ENCODE peak calls at places on chromosome 18, in six cellular contexts. X, L, H, B, Y and W are unnamed samples.

GRCh38 chr18:48932822-48933510 is 17.8 kb downstream of the SMAD7 start:
- DNase-seq in Y (peak), B (peak), X (no peak), L (no peak), H (no peak), W (no peak)

GRCh38 chr18:10304853-10305252 is 149.6 kb upstream of the APCDD1 start:
- DNase-seq in L (no peak), H (no peak), Y (no peak), B (no peak), X (no peak), W (no peak)

GRCh38 chr18:51278045-51278649 is 80.7 kb upstream of the MEX3C start:
- DNase-seq in L (peak), X (peak), B (no peak), H (no peak), Y (peak), W (no peak)

GRCh38 chr18:75065251-75066000 is 143.5 kb downstream of the PTGR3 start:
- DNase-seq in Y (no peak), L (no peak), B (no peak), H (no peak), X (no peak), W (no peak)

GRCh38 chr18:59729781-59730180 is 32.6 kb upstream of the CCBE1 start:
- DNase-seq in H (no peak), L (no peak), Y (no peak), B (no peak), X (no peak), W (no peak)

GRCh38 chr18:72181241-72181764 is 362.8 kb downstream of the CBLN2 start:
- DNase-seq in Y (no peak), L (no peak), B (no peak), H (no peak), X (no peak), W (no peak)

GRCh38 chr18:53457068-53457467 is 767.4 kb downstream of the MBD2 start:
- DNase-seq in B (no peak), Y (no peak), L (no peak), H (no peak), X (no peak), W (no peak)

GRCh38 chr18:12255626-12256026 is 1.5 kb downstream of the CIDEA start:
- DNase-seq in B (no peak), H (peak), X (peak), L (peak), Y (no peak), W (no peak)

GRCh38 chr18:52750995-52751394 is 411.0 kb downstream of the DCC start:
- DNase-seq in Y (no peak), X (no peak), B (no peak), H (no peak), L (no peak), W (no peak)

GRCh38 chr18:49139726-49140125 is 189.0 kb upstream of the SMAD7 start:
- DNase-seq in L (no peak), X (no peak), B (no peak), H (no peak), Y (no peak), W (no peak)

GRCh38 chr18:76997951-76998808 is 134.4 kb downstream of the MBP start:
- DNase-seq in L (no peak), B (no peak), Y (no peak), H (no peak), X (no peak), W (no peak)

GRCh38 chr18:68623342-68623741 is 91.6 kb downstream of the TMX3 start:
- DNase-seq in H (no peak), B (peak), X (peak), L (peak), Y (peak), W (peak)

GRCh38 chr18:12408247-12408869 is 629 bp downstream of the PRELID3A start:
- DNase-seq in L (no peak), X (no peak), B (peak), H (no peak), Y (no peak), W (peak)

GRCh38 chr18:48961547-48961946 is 10.8 kb upstream of the SMAD7 start:
- DNase-seq in Y (no peak), X (no peak), L (no peak), H (peak), B (no peak), W (no peak)

GRCh38 chr18:6396276-6396675 is 18.4 kb downstream of the L3MBTL4 start:
- DNase-seq in X (no peak), L (no peak), Y (no peak), B (no peak), H (no peak), W (no peak)

GRCh38 chr18:10490401-10491289 is 35.2 kb upstream of the NAPG start:
- DNase-seq in H (peak), L (peak), B (no peak), X (peak), Y (peak), W (no peak)

GRCh38 chr18:22510697-22511096 is 93.0 kb upstream of the CTAGE1 start:
- DNase-seq in H (no peak), B (no peak), Y (no peak), X (no peak), L (no peak), W (no peak)

DNA sequence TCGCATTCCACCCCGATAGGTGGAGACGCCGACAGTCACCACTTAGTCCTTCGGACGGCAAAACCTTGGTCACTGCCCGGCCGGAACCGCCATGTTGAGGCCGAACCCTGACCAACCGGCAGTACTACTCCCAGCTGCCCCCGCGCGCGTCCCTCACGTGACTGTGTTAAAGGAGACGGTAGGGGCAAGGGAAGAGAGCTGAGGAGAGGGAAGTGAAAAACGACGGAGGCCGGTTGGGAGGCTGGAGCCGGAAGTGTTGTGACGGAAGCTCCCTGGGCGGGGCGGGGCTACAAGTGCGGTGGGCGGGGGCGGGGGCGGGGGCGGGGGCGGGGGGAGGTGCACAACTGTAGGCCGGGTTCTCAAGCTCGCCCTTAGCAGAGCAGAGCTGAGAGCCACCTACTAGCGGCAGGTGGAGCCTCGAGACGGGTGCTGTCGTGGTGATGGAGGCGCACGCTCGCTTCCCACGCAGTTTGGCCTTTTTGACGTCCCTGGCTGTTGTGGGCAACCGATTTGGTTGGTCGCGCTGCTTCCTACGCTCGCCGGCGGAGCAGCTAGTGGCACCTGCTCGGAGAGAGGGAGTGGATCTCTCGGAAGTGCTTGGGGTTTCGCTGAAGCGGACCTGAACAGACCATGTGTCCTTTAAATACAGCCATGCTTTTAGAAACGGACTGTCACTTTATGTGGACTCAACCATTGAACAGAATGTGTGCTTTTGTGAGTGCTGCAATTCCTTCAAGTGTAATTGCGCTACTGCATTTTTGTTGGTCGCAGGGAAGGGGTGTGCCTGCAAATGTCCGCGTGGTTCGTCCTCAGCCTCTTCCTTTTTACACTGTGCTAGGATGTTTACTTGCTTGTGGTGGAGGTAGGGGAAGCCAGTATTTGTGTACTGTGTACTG is at the start of gene TRAPPC8:
- DNase-seq in L (peak), Y (peak), H (peak), B (peak), X (peak), W (peak)
- TF ChIP-seq POLR2A in L (peak), Y (peak), H (peak), B (peak), X (peak), W (peak)

DNA sequence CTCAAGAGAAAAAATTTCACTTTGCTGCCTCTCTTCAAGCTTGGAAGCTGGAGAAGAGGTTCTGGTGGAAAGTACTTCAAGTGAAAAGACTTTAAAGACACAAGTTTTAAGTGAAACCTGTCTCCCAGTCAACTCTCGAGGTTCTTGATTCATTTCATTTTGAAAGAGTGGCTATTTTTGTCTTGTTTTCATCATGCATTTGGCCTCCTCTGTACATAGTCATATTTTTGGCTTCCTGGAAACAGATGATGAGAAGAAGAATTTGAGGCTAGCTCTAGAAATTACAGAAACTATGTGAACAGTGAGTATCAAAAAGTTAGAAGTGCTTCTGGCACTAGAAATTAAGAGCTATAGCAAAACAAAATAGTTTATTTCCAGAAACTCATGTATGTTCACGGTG is 124.8 kb downstream of the DTNA start:
- DNase-seq in B (no peak), H (no peak), X (no peak), L (no peak), Y (no peak), W (no peak)
- TF ChIP-seq POLR2AphosphoS5 in B (no peak), H (no peak), X (no peak), L (no peak), Y (no peak), W (no peak)

GRCh38 chr18:46071894-46072867 is at the start of gene PSTPIP2:
- DNase-seq in B (peak), L (peak), H (peak), Y (peak), X (no peak), W (peak)
- TF ChIP-seq POLR2A in B (no peak), L (no peak), H (no peak), Y (peak), X (no peak), W (peak)

GRCh38 chr18:44437603-44438002 is 243.1 kb upstream of the SETBP1 start:
- DNase-seq in B (no peak), X (no peak), L (no peak), H (no peak), Y (no peak), W (no peak)
- TF ChIP-seq POLR2AphosphoS5 in B (no peak), X (no peak), L (no peak), H (no peak), Y (no peak), W (no peak)

GRCh38 chr18:63312731-63313408 is 6.7 kb downstream of the BCL2 start:
- DNase-seq in Y (no peak), B (no peak), H (no peak), L (no peak), X (no peak), W (no peak)

GRCh38 chr18:63314062-63314790 is 5.3 kb downstream of the BCL2 start:
- DNase-seq in H (no peak), X (no peak), Y (no peak), L (no peak), B (no peak), W (no peak)

GRCh38 chr18:63311481-63312409 is 7.8 kb downstream of the BCL2 start:
- DNase-seq in H (no peak), X (no peak), L (no peak), B (no peak), Y (no peak), W (no peak)

GRCh38 chr18:63314991-63315662 is 4.4 kb downstream of the BCL2 start:
- DNase-seq in B (no peak), L (no peak), Y (no peak), H (no peak), X (no peak), W (no peak)

DNA sequence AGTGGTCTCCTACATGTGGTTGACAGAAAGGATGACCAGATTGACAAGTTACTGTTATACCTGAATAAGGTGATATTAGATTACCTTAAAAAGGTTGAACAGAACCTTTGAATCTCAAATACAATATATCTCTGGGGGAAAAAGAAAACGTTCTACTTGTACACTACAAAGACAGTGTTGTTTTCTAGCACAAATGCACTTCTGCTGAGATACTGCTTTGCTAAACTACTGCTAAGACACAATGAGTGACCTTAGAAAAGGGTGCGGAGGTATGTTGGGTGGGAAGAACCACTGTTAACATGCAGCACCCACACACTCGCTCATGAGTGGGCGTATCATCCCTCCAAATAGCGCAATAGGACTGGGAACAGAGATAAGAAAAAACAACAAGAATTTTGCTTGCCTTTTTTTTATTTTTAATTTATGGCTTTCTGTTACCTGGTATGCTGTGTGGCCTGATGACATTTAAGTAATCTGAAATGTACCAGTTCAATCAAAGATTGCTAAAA is 6.1 kb downstream of the BCL2 start:
- DNase-seq in Y (no peak), H (no peak), B (no peak), X (no peak), L (no peak), W (no peak)
- TF ChIP-seq POLR2A in Y (no peak), H (no peak), B (no peak), X (no peak), L (no peak), W (no peak)

GRCh38 chr18:73717570-73717969 is 430.1 kb downstream of the FBXO15 start:
- DNase-seq in X (no peak), Y (no peak), L (no peak), H (no peak), B (no peak), W (no peak)
- TF ChIP-seq POLR2AphosphoS5 in X (no peak), Y (no peak), L (no peak), H (no peak), B (no peak), W (no peak)

DNA sequence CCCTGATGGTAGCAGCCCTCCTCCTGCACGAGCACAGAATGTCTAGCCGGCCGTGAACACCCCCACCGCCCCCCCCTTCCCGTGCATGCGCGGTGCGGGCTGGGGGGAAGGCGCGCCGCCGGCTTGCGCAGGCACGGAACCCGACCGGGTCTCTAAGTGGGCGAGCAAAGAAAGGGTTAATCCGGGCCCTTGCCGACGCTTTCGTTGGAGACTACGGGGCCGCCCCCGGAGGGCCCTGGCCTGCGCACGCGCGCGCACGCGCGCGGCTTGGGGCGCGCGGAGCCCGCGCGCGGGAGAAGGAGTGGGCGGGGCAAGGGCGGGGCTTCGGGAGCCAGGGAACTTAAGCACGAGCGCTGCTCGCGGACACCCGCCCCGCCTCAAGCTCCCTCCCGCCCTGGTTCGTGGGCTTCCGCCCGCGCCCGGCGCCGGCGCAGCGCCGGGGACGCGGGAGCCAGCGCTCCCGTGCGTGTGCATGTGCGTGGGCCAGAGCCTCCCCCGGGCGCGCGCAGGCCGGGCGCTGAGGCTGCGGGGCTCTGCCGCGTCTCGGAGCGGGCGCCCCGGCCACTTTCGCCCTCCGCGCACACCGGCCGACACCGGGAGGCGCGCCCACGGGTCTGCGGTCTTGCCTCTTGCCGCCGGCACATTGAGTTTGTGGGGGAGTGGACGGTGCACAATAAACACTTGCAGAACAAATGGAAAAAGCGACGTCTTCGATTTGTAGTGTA is 617 bp upstream of the ZBTB14 start:
- DNase-seq in B (peak), Y (peak), L (peak), H (peak), X (peak), W (peak)
- TF ChIP-seq POLR2A in B (no peak), Y (no peak), L (no peak), H (no peak), X (peak), W (peak)

GRCh38 chr18:57434177-57434535 is 1.0 kb upstream of the ONECUT2 start:
- DNase-seq in X (no peak), B (no peak), H (no peak), L (no peak), Y (no peak), W (no peak)
- TF ChIP-seq POLR2AphosphoS5 in X (no peak), B (no peak), H (no peak), L (no peak), Y (no peak), W (no peak)

GRCh38 chr18:3451989-3452749 is 2.2 kb downstream of the TGIF1 start:
- DNase-seq in L (no peak), H (peak), Y (peak), X (no peak), B (peak), W (no peak)
- TF ChIP-seq POLR2A in L (peak), H (no peak), Y (no peak), X (no peak), B (no peak), W (no peak)

GRCh38 chr18:3340015-3340681 is 78.2 kb downstream of the MYL12B start:
- DNase-seq in Y (peak), H (no peak), B (no peak), X (no peak), L (no peak), W (no peak)

GRCh38 chr18:3345885-3346284 is 84.0 kb downstream of the MYL12B start:
- DNase-seq in X (no peak), L (no peak), H (no peak), Y (no peak), B (no peak), W (no peak)

GRCh38 chr18:3345452-3345851 is 83.5 kb downstream of the MYL12B start:
- DNase-seq in X (no peak), L (no peak), H (no peak), B (no peak), Y (no peak), W (no peak)

GRCh38 chr18:3342628-3343027 is 80.7 kb downstream of the MYL12B start:
- DNase-seq in Y (no peak), B (no peak), X (no peak), L (no peak), H (no peak), W (no peak)

DNA sequence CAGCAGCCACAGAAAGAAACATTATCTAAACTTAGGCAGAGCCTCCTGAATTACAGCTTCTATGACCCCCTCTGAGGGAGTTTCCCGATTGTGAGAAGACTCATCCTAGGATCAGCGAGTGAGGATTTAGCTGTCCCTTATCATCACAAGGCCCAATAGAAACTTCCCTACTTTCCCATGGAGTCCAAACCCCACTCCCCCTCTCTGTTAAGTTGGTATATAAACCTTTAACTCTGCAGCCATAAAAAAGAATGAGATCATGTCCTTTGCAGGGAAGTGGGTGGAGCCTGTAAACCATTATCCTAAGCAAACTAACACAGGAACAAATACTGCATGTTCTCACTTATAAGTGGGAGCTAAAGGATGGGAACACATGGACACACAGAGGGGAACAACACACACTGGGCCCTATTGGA is 78.8 kb downstream of the MYL12B start:
- DNase-seq in L (no peak), X (no peak), Y (no peak), H (no peak), B (peak), W (no peak)
- TF ChIP-seq POLR2AphosphoS5 in L (no peak), X (no peak), Y (no peak), H (no peak), B (no peak), W (no peak)